ENCODE peak calls at places on chromosomes 6 and 20, in six cellular contexts. Z is HCT116, W is SK-N-SH, I is GM12878, U is H1, O is K562. P is an unnamed sample.

GRCh38 chr6:5246870-5247161 is 13.9 kb downstream of the LYRM4 start:
- DNase-seq in Z (no peak), W (no peak), I (no peak), U (no peak), O (no peak), P (no peak)

GRCh38 chr20:6053776-6054688 is at the start of gene LRRN4:
- DNase-seq in Z (peak), W (no peak), I (no peak), U (peak), O (no peak), P (peak)

GRCh38 chr6:35663447-35664235 is 25.1 kb downstream of the FKBP5 start:
- DNase-seq in Z (no peak), W (no peak), I (no peak), U (no peak), O (no peak), P (no peak)

GRCh38 chr6:19301980-19302379 is 535.2 kb upstream of the ID4 start:
- DNase-seq in Z (no peak), W (no peak), I (no peak), U (no peak), O (no peak), P (no peak)

GRCh38 chr6:70219943-70220613 is 82.8 kb downstream of the COL9A1 start:
- DNase-seq in Z (no peak), W (no peak), I (no peak), U (no peak), O (no peak), P (no peak)

GRCh38 chr6:34465551-34466241 is at the start of gene PACSIN1:
- DNase-seq in Z (no peak), W (peak), I (no peak), U (peak), O (peak), P (peak)

GRCh38 chr6:156498696-156499095 is 278.5 kb upstream of the ARID1B start:
- DNase-seq in Z (no peak), W (no peak), I (no peak), U (no peak), O (no peak), P (no peak)

GRCh38 chr20:36214684-36215256 is 21.5 kb upstream of the AAR2 start:
- DNase-seq in Z (no peak), W (peak), I (no peak), U (no peak), O (peak), P (peak)

GRCh38 chr6:100171533-100172321 is 177.7 kb upstream of the MCHR2 start:
- DNase-seq in Z (no peak), W (no peak), I (peak), U (no peak), O (no peak), P (no peak)

GRCh38 chr6:27275025-27275956 is 27.8 kb downstream of the PRSS16 start:
- DNase-seq in Z (peak), W (peak), I (no peak), U (peak), O (peak), P (no peak)

GRCh38 chr20:11544029-11544678 is 373.5 kb upstream of the BTBD3 start:
- DNase-seq in Z (peak), W (peak), I (peak), U (no peak), O (no peak), P (peak)

GRCh38 chr20:24771651-24772061 is 177.4 kb upstream of the CST7 start:
- DNase-seq in Z (no peak), W (no peak), I (no peak), U (no peak), O (no peak), P (no peak)

GRCh38 chr6:75503291-75503690 is 9.7 kb upstream of the FILIP1 start:
- DNase-seq in Z (no peak), W (no peak), I (no peak), U (no peak), O (no peak), P (no peak)

GRCh38 chr20:926646-927045 is 10.5 kb upstream of the ANGPT4 start:
- DNase-seq in Z (no peak), W (no peak), I (no peak), U (no peak), O (no peak), P (no peak)

GRCh38 chr6:142943746-142944125 is 1.2 kb downstream of the HIVEP2 start:
- DNase-seq in Z (no peak), W (no peak), I (no peak), U (peak), O (no peak), P (no peak)

GRCh38 chr6:45681860-45682488 is 304.2 kb upstream of the SUPT3H start:
- DNase-seq in Z (no peak), W (no peak), I (peak), U (no peak), O (no peak), P (no peak)

GRCh38 chr20:38127011-38127621 is 38.0 kb downstream of the TGM2 start:
- DNase-seq in Z (peak), W (no peak), I (no peak), U (no peak), O (peak), P (no peak)

GRCh38 chr6:138817799-138818198 is 21.9 kb downstream of the ECT2L start:
- DNase-seq in Z (peak), W (no peak), I (no peak), U (peak), O (no peak), P (peak)

GRCh38 chr6:25084508-25084833 is 148.7 kb upstream of the RIPOR2 start:
- DNase-seq in Z (no peak), W (no peak), I (no peak), U (no peak), O (no peak), P (no peak)

GRCh38 chr20:10513931-10514575 is 78.9 kb downstream of the SLX4IP start:
- DNase-seq in Z (no peak), W (no peak), I (no peak), U (no peak), O (no peak), P (no peak)

GRCh38 chr20:2889797-2890196 is 16.5 kb downstream of the PTPRA start:
- DNase-seq in Z (no peak), W (no peak), I (no peak), U (no peak), O (no peak), P (no peak)

GRCh38 chr20:53735536-53736050 is 142.0 kb upstream of the ZNF217 start:
- DNase-seq in Z (no peak), W (no peak), I (no peak), U (no peak), O (no peak), P (no peak)

GRCh38 chr6:88804701-88805100 is 158.7 kb downstream of the RNGTT start:
- DNase-seq in Z (no peak), W (no peak), I (no peak), U (no peak), O (no peak), P (no peak)

GRCh38 chr20:14245368-14245970 is 91.9 kb downstream of the FLRT3 start:
- DNase-seq in Z (no peak), W (no peak), I (no peak), U (no peak), O (no peak), P (no peak)

GRCh38 chr6:143180860-143181259 is 120.2 kb downstream of the AIG1 start:
- DNase-seq in Z (no peak), W (no peak), I (no peak), U (no peak), O (no peak), P (no peak)

GRCh38 chr6:71745525-71745924 is 140.8 kb upstream of the RIMS1 start:
- DNase-seq in Z (no peak), W (no peak), I (no peak), U (no peak), O (no peak), P (no peak)

GRCh38 chr6:4888841-4889240 is 112.6 kb downstream of the CDYL start:
- DNase-seq in Z (no peak), W (no peak), I (no peak), U (no peak), O (no peak), P (no peak)

GRCh38 chr20:50172347-50173013 is 18.1 kb upstream of the CEBPB start:
- DNase-seq in Z (no peak), W (no peak), I (no peak), U (peak), O (no peak), P (peak)

GRCh38 chr20:3716195-3716834 is 3.9 kb upstream of the SIGLEC1 start:
- DNase-seq in Z (peak), W (peak), I (no peak), U (peak), O (peak), P (no peak)

GRCh38 chr6:161409353-161409752 is 135.5 kb upstream of the AGPAT4 start:
- DNase-seq in Z (no peak), W (no peak), I (no peak), U (no peak), O (no peak), P (no peak)

GRCh38 chr6:122780114-122780513 is 598 bp downstream of the FABP7 start:
- DNase-seq in Z (no peak), W (no peak), I (no peak), U (no peak), O (no peak), P (no peak)

GRCh38 chr6:35219683-35220326 is 6.0 kb downstream of the SCUBE3 start:
- DNase-seq in Z (no peak), W (no peak), I (no peak), U (no peak), O (no peak), P (no peak)

GRCh38 chr6:19472850-19473249 is 364.3 kb upstream of the ID4 start:
- DNase-seq in Z (no peak), W (no peak), I (no peak), U (peak), O (peak), P (no peak)

GRCh38 chr6:80527552-80528052 is 421.1 kb downstream of the BCKDHB start:
- DNase-seq in Z (no peak), W (no peak), I (no peak), U (no peak), O (no peak), P (peak)

GRCh38 chr6:157764346-157765068 is 58.5 kb upstream of the SNX9 start:
- DNase-seq in Z (peak), W (no peak), I (peak), U (no peak), O (peak), P (peak)

GRCh38 chr6:3518356-3518841 is 61.5 kb upstream of the SLC22A23 start:
- DNase-seq in Z (peak), W (no peak), I (no peak), U (no peak), O (no peak), P (peak)

GRCh38 chr20:63356511-63356910 is 4.6 kb downstream of the CHRNA4 start:
- DNase-seq in Z (no peak), W (no peak), I (no peak), U (no peak), O (no peak), P (no peak)

GRCh38 chr6:88380618-88381288 is 214.6 kb upstream of the CNR1 start:
- DNase-seq in Z (no peak), W (no peak), I (no peak), U (no peak), O (no peak), P (no peak)

GRCh38 chr6:15308445-15309213 is 62.8 kb downstream of the JARID2 start:
- DNase-seq in Z (no peak), W (peak), I (no peak), U (peak), O (no peak), P (no peak)

GRCh38 chr6:15310680-15311079 is 64.8 kb downstream of the JARID2 start:
- DNase-seq in Z (no peak), W (no peak), I (no peak), U (peak), O (no peak), P (no peak)

GRCh38 chr6:15313367-15313766 is 67.5 kb downstream of the JARID2 start:
- DNase-seq in Z (no peak), W (no peak), I (no peak), U (peak), O (no peak), P (no peak)

GRCh38 chr6:15309611-15310283 is 63.9 kb downstream of the JARID2 start:
- DNase-seq in Z (no peak), W (peak), I (no peak), U (peak), O (no peak), P (no peak)

DNA sequence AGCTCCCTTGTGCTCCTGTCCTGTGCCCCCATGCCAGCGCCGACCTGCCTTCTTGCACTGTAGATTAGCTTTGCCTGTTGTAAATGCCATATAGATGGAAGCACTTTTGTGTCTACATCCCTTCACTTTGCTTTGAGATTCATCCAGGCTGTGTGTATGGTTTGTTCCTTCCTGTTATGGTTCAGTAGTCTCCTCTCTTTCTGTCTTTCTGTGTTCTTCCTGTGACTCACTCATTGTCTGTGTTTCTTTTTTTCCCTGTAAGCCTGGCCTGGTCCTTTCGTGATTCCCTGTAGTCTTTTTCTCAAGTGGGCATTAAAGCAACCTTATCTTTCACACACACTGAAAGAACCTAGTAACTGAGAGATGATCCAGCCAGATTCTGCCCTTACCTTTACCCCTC is 66.6 kb downstream of the JARID2 start:
- DNase-seq in Z (no peak), W (no peak), I (no peak), U (no peak), O (no peak), P (no peak)
- TF ChIP-seq JUND in Z (no peak), W (no peak), I (no peak), U (no peak), O (no peak), P (no peak)

DNA sequence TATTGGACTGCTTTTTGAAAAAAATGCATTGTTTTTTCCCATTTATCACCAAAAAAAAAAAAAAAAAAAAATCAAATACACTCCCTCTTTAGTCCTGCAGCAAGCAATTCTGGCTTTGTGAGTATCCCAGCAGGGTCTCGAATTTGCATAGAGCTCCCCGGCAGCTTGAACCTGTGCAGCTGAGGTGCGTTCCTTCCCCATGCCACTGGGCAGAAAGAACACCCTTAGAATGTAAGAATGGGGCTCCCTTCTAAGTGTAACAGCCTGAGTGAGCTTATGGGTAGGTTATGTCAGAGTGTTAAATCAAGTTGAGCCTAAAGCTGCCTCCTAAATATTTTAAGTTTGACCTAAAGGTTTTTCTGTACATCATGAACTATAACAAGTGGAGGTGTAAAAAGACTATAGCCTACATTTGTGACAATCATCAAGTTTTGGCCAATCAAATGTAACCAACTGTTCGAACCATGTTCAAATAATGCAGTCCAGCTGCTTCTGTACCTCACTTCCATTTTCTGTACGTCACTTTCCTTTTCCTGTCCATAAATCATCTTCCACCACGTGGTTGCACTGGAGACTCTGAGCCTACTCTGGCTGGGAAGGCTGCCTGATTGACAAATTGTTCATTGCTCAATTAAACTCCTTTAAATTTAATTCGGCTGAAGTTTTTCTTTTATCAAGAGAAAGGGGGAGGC is 270.6 kb upstream of the JARID2 start:
- DNase-seq in Z (no peak), W (no peak), I (no peak), U (no peak), O (no peak), P (no peak)
- TF ChIP-seq JUND in Z (no peak), W (no peak), I (no peak), U (no peak), O (no peak), P (no peak)

GRCh38 chr20:46689082-46689753 is at the start of gene TP53RK:
- DNase-seq in Z (peak), W (peak), I (peak), U (peak), O (peak), P (peak)

GRCh38 chr20:46690219-46691111 is 1.2 kb upstream of the TP53RK start:
- DNase-seq in Z (no peak), W (no peak), I (no peak), U (no peak), O (no peak), P (peak)

GRCh38 chr20:46689754-46690085 is 476 bp upstream of the TP53RK start:
- DNase-seq in Z (no peak), W (no peak), I (no peak), U (no peak), O (no peak), P (no peak)

GRCh38 chr20:46683939-46684750 is 5.1 kb downstream of the TP53RK start:
- DNase-seq in Z (no peak), W (no peak), I (no peak), U (peak), O (peak), P (peak)

DNA sequence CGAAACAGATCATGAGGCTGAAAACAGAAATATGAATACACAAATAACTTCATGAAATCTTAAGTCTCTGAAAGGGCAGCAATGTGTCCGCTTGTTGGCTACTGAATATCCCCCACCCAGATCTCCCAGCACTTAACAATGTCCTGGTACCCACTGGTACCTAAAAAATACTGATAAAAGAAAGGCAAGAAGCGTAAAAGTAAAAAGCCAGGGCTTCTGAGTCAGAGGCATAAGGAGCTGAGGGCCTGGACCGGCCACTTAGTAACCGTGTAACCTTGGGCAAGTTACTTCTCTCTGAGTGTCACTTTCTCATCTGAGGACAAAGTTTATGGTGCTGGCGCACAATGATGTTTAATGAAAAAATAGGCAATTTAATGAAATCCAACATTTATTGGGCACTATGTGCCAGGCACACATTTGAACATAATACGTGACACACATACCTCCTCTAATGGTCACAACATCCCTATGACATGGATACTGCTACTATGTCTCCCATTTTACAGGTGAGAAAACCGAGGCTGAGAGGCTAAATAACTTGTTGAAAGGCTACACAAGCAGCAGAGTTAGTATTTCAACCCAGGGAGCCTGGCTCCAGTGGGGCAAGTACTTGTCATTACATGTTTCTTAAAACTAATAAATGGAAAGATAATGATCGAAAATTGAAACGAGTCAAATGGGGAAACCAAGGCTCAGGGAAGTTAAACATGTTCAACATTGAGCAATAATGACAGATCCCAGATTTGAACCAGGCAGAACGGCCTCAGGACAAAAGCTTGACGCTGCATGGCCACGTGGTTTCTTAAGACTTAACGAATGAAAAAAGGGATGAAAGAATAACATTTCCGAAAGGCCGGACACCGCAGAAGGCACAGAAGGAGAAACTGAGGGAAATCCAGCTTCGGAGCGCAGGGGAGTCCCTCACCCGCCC is 828 bp downstream of the TP53RK start:
- DNase-seq in Z (no peak), W (no peak), I (no peak), U (no peak), O (no peak), P (peak)
- TF ChIP-seq JUND in Z (no peak), W (no peak), I (no peak), U (no peak), O (no peak), P (no peak)

GRCh38 chr6:136334465-136334846 is 44.8 kb upstream of the BCLAF1 start:
- DNase-seq in Z (no peak), W (no peak), I (no peak), U (no peak), O (no peak), P (no peak)

GRCh38 chr6:136331461-136331860 is 41.8 kb upstream of the BCLAF1 start:
- DNase-seq in Z (no peak), W (no peak), I (no peak), U (no peak), O (no peak), P (no peak)

GRCh38 chr6:136334853-136335252 is 45.2 kb upstream of the BCLAF1 start:
- DNase-seq in Z (no peak), W (no peak), I (no peak), U (peak), O (no peak), P (no peak)

GRCh38 chr6:136333824-136334464 is 44.3 kb upstream of the BCLAF1 start:
- DNase-seq in Z (no peak), W (no peak), I (no peak), U (no peak), O (no peak), P (no peak)

GRCh38 chr6:136330634-136331033 is 41.0 kb upstream of the BCLAF1 start:
- DNase-seq in Z (no peak), W (no peak), I (no peak), U (no peak), O (no peak), P (no peak)
- TF ChIP-seq JUND in Z (no peak), W (no peak), I (no peak), U (no peak), O (peak), P (no peak)

GRCh38 chr6:47762502-47762901 is 19.3 kb upstream of the OPN5 start:
- DNase-seq in Z (no peak), W (no peak), I (no peak), U (no peak), O (no peak), P (no peak)
- TF ChIP-seq JUND in Z (no peak), W (no peak), I (no peak), U (no peak), O (no peak), P (no peak)

DNA sequence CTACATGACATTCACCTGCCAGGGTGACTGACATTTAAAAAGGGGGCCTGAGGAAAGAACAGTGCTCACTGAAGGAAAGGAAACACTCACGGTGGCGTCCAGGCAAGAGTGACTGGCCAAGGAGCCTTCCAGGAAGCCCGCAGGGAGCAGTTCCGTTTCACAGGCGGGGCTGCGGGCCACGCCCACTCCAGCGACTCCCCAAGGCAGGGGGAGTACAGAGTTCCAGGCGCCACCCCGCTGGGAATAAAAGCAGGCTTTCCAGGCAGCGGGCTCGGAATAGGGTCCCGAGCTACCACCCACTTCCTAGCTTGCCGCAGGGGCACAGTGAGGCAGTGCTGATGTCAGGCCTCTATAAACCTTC is 34.2 kb downstream of the PKIG start:
- DNase-seq in Z (no peak), W (no peak), I (no peak), U (peak), O (peak), P (no peak)
- TF ChIP-seq JUND in Z (no peak), W (no peak), I (no peak), U (no peak), O (no peak), P (no peak)